ENCODE peak calls at places on chromosomes 12 and 14, in ten cellular contexts. One of them, this sample, is unnamed.

GRCh38 chr12:58293308-58293983 is 352.1 kb downstream of the ATP23 start:
- DNase-seq in tibial artery: no peak
- DNase-seq in CD4-positive, alpha-beta memory T cell: no peak
- DNase-seq in GM23248: peak
- DNase-seq in mesendoderm: no peak
- DNase-seq in SJSA1: no peak
- DNase-seq in WERI-Rb-1: no peak
- DNase-seq in heart right ventricle: no peak
- DNase-seq in psoas muscle: no peak
- DNase-seq in body of pancreas: no peak
- DNase-seq in this sample: no peak

GRCh38 chr14:74133833-74134481 is 49.2 kb downstream of the LIN52 start:
- DNase-seq in GM23248: no peak
- DNase-seq in SJSA1: no peak
- DNase-seq in WERI-Rb-1: no peak
- DNase-seq in mesendoderm: peak
- DNase-seq in tibial artery: no peak
- DNase-seq in heart right ventricle: no peak
- DNase-seq in CD4-positive, alpha-beta memory T cell: no peak
- DNase-seq in body of pancreas: no peak
- DNase-seq in psoas muscle: no peak
- DNase-seq in this sample: no peak

GRCh38 chr12:92156139-92156538 is 10.5 kb upstream of the BTG1 start:
- DNase-seq in CD4-positive, alpha-beta memory T cell: no peak
- DNase-seq in GM23248: no peak
- DNase-seq in psoas muscle: no peak
- DNase-seq in tibial artery: no peak
- DNase-seq in SJSA1: no peak
- DNase-seq in mesendoderm: no peak
- DNase-seq in WERI-Rb-1: no peak
- DNase-seq in body of pancreas: no peak
- DNase-seq in heart right ventricle: no peak
- DNase-seq in this sample: no peak

GRCh38 chr14:95038521-95039250 is 118.6 kb downstream of the DICER1 start:
- DNase-seq in GM23248: no peak
- DNase-seq in mesendoderm: no peak
- DNase-seq in body of pancreas: no peak
- DNase-seq in tibial artery: no peak
- DNase-seq in psoas muscle: no peak
- DNase-seq in WERI-Rb-1: no peak
- DNase-seq in heart right ventricle: no peak
- DNase-seq in CD4-positive, alpha-beta memory T cell: no peak
- DNase-seq in SJSA1: peak
- DNase-seq in this sample: no peak

GRCh38 chr14:102086346-102086971 is 385 bp downstream of the HSP90AA1 start:
- DNase-seq in CD4-positive, alpha-beta memory T cell: peak
- DNase-seq in heart right ventricle: peak
- DNase-seq in GM23248: peak
- DNase-seq in tibial artery: peak
- DNase-seq in mesendoderm: peak
- DNase-seq in psoas muscle: peak
- DNase-seq in body of pancreas: peak
- DNase-seq in WERI-Rb-1: no peak
- DNase-seq in SJSA1: peak
- DNase-seq in this sample: peak

GRCh38 chr14:105287249-105288102 is 13.3 kb downstream of the BRF1 start:
- DNase-seq in tibial artery: no peak
- DNase-seq in GM23248: no peak
- DNase-seq in SJSA1: no peak
- DNase-seq in body of pancreas: no peak
- DNase-seq in heart right ventricle: no peak
- DNase-seq in CD4-positive, alpha-beta memory T cell: no peak
- DNase-seq in psoas muscle: no peak
- DNase-seq in WERI-Rb-1: no peak
- DNase-seq in mesendoderm: peak
- DNase-seq in this sample: no peak

GRCh38 chr14:53109688-53110041 is 43.5 kb downstream of the DDHD1 start:
- DNase-seq in tibial artery: no peak
- DNase-seq in heart right ventricle: no peak
- DNase-seq in psoas muscle: no peak
- DNase-seq in mesendoderm: no peak
- DNase-seq in body of pancreas: no peak
- DNase-seq in WERI-Rb-1: no peak
- DNase-seq in GM23248: no peak
- DNase-seq in CD4-positive, alpha-beta memory T cell: no peak
- DNase-seq in SJSA1: no peak
- DNase-seq in this sample: no peak

GRCh38 chr12:101670007-101670671 is 27.3 kb upstream of the CHPT1 start:
- DNase-seq in heart right ventricle: peak
- DNase-seq in psoas muscle: no peak
- DNase-seq in tibial artery: peak
- DNase-seq in body of pancreas: peak
- DNase-seq in mesendoderm: peak
- DNase-seq in CD4-positive, alpha-beta memory T cell: peak
- DNase-seq in WERI-Rb-1: peak
- DNase-seq in SJSA1: no peak
- DNase-seq in GM23248: peak
- DNase-seq in this sample: no peak

GRCh38 chr14:101823511-101824120 is 62.1 kb downstream of the PPP2R5C start:
- DNase-seq in tibial artery: peak
- DNase-seq in SJSA1: no peak
- DNase-seq in CD4-positive, alpha-beta memory T cell: peak
- DNase-seq in WERI-Rb-1: no peak
- DNase-seq in heart right ventricle: no peak
- DNase-seq in body of pancreas: peak
- DNase-seq in psoas muscle: no peak
- DNase-seq in mesendoderm: no peak
- DNase-seq in GM23248: peak
- DNase-seq in this sample: no peak

GRCh38 chr14:34277191-34277590 is 184.8 kb downstream of the SPTSSA start:
- DNase-seq in psoas muscle: no peak
- DNase-seq in CD4-positive, alpha-beta memory T cell: no peak
- DNase-seq in body of pancreas: no peak
- DNase-seq in GM23248: no peak
- DNase-seq in SJSA1: no peak
- DNase-seq in heart right ventricle: no peak
- DNase-seq in tibial artery: no peak
- DNase-seq in mesendoderm: no peak
- DNase-seq in WERI-Rb-1: no peak
- DNase-seq in this sample: no peak

GRCh38 chr12:51023625-51024395 is 2.4 kb downstream of the SLC11A2 start:
- DNase-seq in heart right ventricle: no peak
- DNase-seq in mesendoderm: no peak
- DNase-seq in SJSA1: no peak
- DNase-seq in WERI-Rb-1: no peak
- DNase-seq in tibial artery: no peak
- DNase-seq in body of pancreas: no peak
- DNase-seq in psoas muscle: no peak
- DNase-seq in GM23248: peak
- DNase-seq in CD4-positive, alpha-beta memory T cell: no peak
- DNase-seq in this sample: no peak

DNA sequence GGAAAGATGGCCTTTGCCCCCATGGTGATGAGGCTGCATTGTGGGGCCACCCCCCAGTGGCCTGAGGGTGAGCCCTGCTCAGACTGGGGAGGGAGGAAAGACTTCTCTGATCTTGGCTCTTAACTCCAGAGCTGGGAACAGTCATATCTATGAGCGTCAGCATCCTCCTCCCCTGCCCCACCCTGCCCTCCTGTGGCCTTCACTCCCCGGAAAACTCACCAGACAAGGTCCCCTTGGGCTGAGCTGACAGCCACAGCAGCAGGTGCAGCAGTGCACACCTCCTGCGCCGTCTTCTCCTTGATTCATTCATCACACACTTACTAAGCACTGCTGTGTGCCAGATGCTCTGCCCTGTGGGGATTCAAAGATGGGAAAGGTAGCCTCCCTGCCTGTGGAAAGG is 98.9 kb downstream of the B4GALNT3 start:
- DNase-seq in tibial artery: no peak
- DNase-seq in SJSA1: no peak
- DNase-seq in psoas muscle: no peak
- DNase-seq in GM23248: no peak
- DNase-seq in heart right ventricle: no peak
- DNase-seq in WERI-Rb-1: no peak
- DNase-seq in CD4-positive, alpha-beta memory T cell: no peak
- DNase-seq in mesendoderm: no peak
- DNase-seq in body of pancreas: no peak
- DNase-seq in this sample: no peak
- H3K27ac ChIP-seq in tibial artery: no peak
- H3K27ac ChIP-seq in SJSA1: no peak
- H3K27ac ChIP-seq in psoas muscle: no peak
- H3K27ac ChIP-seq in GM23248: no peak
- H3K27ac ChIP-seq in heart right ventricle: no peak
- H3K27ac ChIP-seq in WERI-Rb-1: no peak
- H3K27ac ChIP-seq in CD4-positive, alpha-beta memory T cell: no peak
- H3K27ac ChIP-seq in mesendoderm: no peak
- H3K27ac ChIP-seq in body of pancreas: no peak
- H3K27ac ChIP-seq in this sample: no peak

GRCh38 chr14:59482471-59483331 is 1.5 kb downstream of the L3HYPDH start:
- DNase-seq in mesendoderm: peak
- DNase-seq in psoas muscle: no peak
- DNase-seq in heart right ventricle: peak
- DNase-seq in tibial artery: peak
- DNase-seq in body of pancreas: peak
- DNase-seq in SJSA1: peak
- DNase-seq in WERI-Rb-1: no peak
- DNase-seq in CD4-positive, alpha-beta memory T cell: no peak
- DNase-seq in GM23248: peak
- DNase-seq in this sample: no peak
- H3K27ac ChIP-seq in mesendoderm: no peak
- H3K27ac ChIP-seq in psoas muscle: peak
- H3K27ac ChIP-seq in heart right ventricle: peak
- H3K27ac ChIP-seq in tibial artery: peak
- H3K27ac ChIP-seq in body of pancreas: peak
- H3K27ac ChIP-seq in SJSA1: peak
- H3K27ac ChIP-seq in WERI-Rb-1: no peak
- H3K27ac ChIP-seq in CD4-positive, alpha-beta memory T cell: no peak
- H3K27ac ChIP-seq in GM23248: peak
- H3K27ac ChIP-seq in this sample: peak

DNA sequence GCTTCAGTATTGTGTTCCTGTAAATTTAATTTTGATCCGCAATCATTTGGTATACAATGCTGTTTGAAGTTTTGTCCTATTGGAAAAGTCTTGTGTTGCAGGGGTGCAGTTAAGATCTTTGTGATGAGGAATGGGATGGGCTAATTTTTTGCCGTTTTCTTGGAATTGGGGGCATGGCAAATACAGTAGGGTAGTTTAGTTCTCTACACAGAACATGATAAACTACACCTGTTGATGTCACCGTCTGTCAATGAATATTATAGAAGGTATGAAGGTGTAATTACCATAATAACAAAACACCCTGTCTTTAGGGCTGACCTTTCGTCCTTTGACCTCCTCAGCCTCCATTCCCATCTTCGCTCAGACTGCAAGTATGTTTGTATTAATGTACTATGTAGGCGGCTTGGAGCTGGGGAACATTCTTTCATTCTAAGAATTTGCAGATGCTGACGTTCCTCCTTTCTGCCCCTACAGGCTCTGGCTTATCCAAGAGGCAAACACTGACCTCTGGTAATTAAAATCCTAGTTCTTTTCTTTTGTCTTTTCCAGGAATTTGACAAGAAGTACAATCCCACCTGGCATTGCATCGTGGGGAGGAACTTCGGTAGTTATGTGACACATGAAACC is 1.7 kb downstream of the DYNLL1 start:
- DNase-seq in SJSA1: no peak
- DNase-seq in CD4-positive, alpha-beta memory T cell: no peak
- DNase-seq in GM23248: peak
- DNase-seq in mesendoderm: no peak
- DNase-seq in psoas muscle: no peak
- DNase-seq in tibial artery: no peak
- DNase-seq in body of pancreas: no peak
- DNase-seq in heart right ventricle: no peak
- DNase-seq in WERI-Rb-1: no peak
- DNase-seq in this sample: no peak
- H3K27ac ChIP-seq in SJSA1: no peak
- H3K27ac ChIP-seq in CD4-positive, alpha-beta memory T cell: peak
- H3K27ac ChIP-seq in GM23248: peak
- H3K27ac ChIP-seq in mesendoderm: no peak
- H3K27ac ChIP-seq in psoas muscle: no peak
- H3K27ac ChIP-seq in tibial artery: peak
- H3K27ac ChIP-seq in body of pancreas: no peak
- H3K27ac ChIP-seq in heart right ventricle: peak
- H3K27ac ChIP-seq in WERI-Rb-1: no peak
- H3K27ac ChIP-seq in this sample: no peak

GRCh38 chr14:97336179-97336578 is 539.0 kb downstream of the VRK1 start:
- DNase-seq in psoas muscle: no peak
- DNase-seq in WERI-Rb-1: no peak
- DNase-seq in heart right ventricle: no peak
- DNase-seq in GM23248: no peak
- DNase-seq in tibial artery: no peak
- DNase-seq in SJSA1: no peak
- DNase-seq in mesendoderm: no peak
- DNase-seq in CD4-positive, alpha-beta memory T cell: no peak
- DNase-seq in body of pancreas: no peak
- DNase-seq in this sample: no peak

GRCh38 chr14:97331058-97331457 is 533.9 kb downstream of the VRK1 start:
- DNase-seq in body of pancreas: no peak
- DNase-seq in tibial artery: no peak
- DNase-seq in mesendoderm: peak
- DNase-seq in CD4-positive, alpha-beta memory T cell: no peak
- DNase-seq in heart right ventricle: no peak
- DNase-seq in SJSA1: no peak
- DNase-seq in WERI-Rb-1: no peak
- DNase-seq in GM23248: no peak
- DNase-seq in psoas muscle: no peak
- DNase-seq in this sample: no peak

GRCh38 chr14:97329701-97330100 is 532.5 kb downstream of the VRK1 start:
- DNase-seq in WERI-Rb-1: no peak
- DNase-seq in heart right ventricle: no peak
- DNase-seq in CD4-positive, alpha-beta memory T cell: no peak
- DNase-seq in psoas muscle: no peak
- DNase-seq in mesendoderm: peak
- DNase-seq in GM23248: no peak
- DNase-seq in body of pancreas: no peak
- DNase-seq in tibial artery: no peak
- DNase-seq in SJSA1: peak
- DNase-seq in this sample: no peak

GRCh38 chr14:97331526-97331925 is 534.3 kb downstream of the VRK1 start:
- DNase-seq in psoas muscle: no peak
- DNase-seq in WERI-Rb-1: no peak
- DNase-seq in CD4-positive, alpha-beta memory T cell: no peak
- DNase-seq in heart right ventricle: no peak
- DNase-seq in body of pancreas: no peak
- DNase-seq in mesendoderm: peak
- DNase-seq in GM23248: no peak
- DNase-seq in tibial artery: no peak
- DNase-seq in SJSA1: no peak
- DNase-seq in this sample: no peak

DNA sequence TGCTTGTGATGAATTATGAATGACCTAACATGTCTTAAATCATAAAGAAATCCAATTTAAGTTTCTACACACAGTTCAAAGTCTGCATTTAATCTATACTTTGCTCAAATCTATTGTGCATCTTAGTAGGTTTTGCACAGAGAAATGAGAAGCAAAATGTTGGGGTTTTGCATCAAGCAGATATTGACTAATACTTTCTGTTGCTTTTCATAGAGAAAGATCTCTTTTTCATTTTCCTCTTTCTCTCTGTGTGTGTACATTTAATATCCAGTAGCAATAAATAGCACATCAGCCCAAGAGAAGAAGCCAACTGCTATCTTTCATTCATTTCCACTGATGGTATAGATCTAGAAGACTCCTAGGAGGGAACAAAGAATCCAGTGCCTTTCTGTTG is 535.4 kb downstream of the VRK1 start:
- DNase-seq in tibial artery: no peak
- DNase-seq in mesendoderm: no peak
- DNase-seq in GM23248: no peak
- DNase-seq in heart right ventricle: no peak
- DNase-seq in CD4-positive, alpha-beta memory T cell: no peak
- DNase-seq in WERI-Rb-1: no peak
- DNase-seq in body of pancreas: no peak
- DNase-seq in psoas muscle: no peak
- DNase-seq in SJSA1: no peak
- DNase-seq in this sample: no peak
- H3K27ac ChIP-seq in tibial artery: no peak
- H3K27ac ChIP-seq in mesendoderm: no peak
- H3K27ac ChIP-seq in GM23248: no peak
- H3K27ac ChIP-seq in heart right ventricle: no peak
- H3K27ac ChIP-seq in CD4-positive, alpha-beta memory T cell: no peak
- H3K27ac ChIP-seq in WERI-Rb-1: no peak
- H3K27ac ChIP-seq in body of pancreas: no peak
- H3K27ac ChIP-seq in psoas muscle: no peak
- H3K27ac ChIP-seq in SJSA1: no peak
- H3K27ac ChIP-seq in this sample: no peak